ENCODE peak calls at places on chromosomes 1 and 21, in five cellular contexts. Y is NCI-H1436, X is H7, U is midbrain, T is HTR-8/SVneo. L is an unnamed sample.
A peak's percentile ranks its signal among the peaks of the same experiment; 100 is the strongest.

GRCh38 chr1:176531036-176531435 is 68.1 kb downstream of the PAPPA2 start:
- DNase-seq in U (no peak), X (no peak), T (no peak), Y (no peak), L (no peak)

GRCh38 chr1:192766009-192766625 is 42.7 kb upstream of the RGS2 start:
- DNase-seq in T (no peak), U (no peak), X (no peak), Y (no peak), L (no peak)

GRCh38 chr21:26850116-26850643 is 5.0 kb upstream of the ADAMTS1 start:
- DNase-seq in Y (no peak), X (peak; percentile 24), T (no peak), U (peak; percentile 73), L (no peak)

GRCh38 chr1:205961405-205961804 is 18.1 kb upstream of the SLC26A9 start:
- DNase-seq in Y (no peak), U (peak; percentile 19), T (no peak), X (no peak), L (no peak)

GRCh38 chr1:208238710-208239517 is 5.3 kb downstream of the PLXNA2 start:
- DNase-seq in T (peak; percentile 66), U (peak; percentile 45), X (peak; percentile 68), Y (peak; percentile 47), L (peak; percentile 81)

GRCh38 chr1:49651136-49651535 is 372.6 kb downstream of the AGBL4 start:
- DNase-seq in X (no peak), Y (no peak), U (no peak), T (no peak), L (no peak)

GRCh38 chr1:110551278-110551809 is 32.4 kb upstream of the KCNA10 start:
- DNase-seq in X (no peak), U (no peak), T (no peak), Y (no peak), L (no peak)

GRCh38 chr1:154567386-154568164 is at the start of gene CHRNB2:
- DNase-seq in U (peak; percentile 60), T (peak; percentile 58), Y (peak; percentile 61), X (peak; percentile 99), L (peak; percentile 22)

GRCh38 chr1:25958475-25958874 is 39.4 kb downstream of the PAFAH2 start:
- DNase-seq in Y (no peak), X (no peak), U (no peak), T (peak; percentile 51), L (no peak)

GRCh38 chr1:77282187-77282865 is 507 bp downstream of the AK5 start:
- DNase-seq in X (peak; percentile 74), Y (no peak), T (peak; percentile 19), U (no peak), L (peak; percentile 61)

GRCh38 chr1:3459940-3460652 is 5.6 kb downstream of the ARHGEF16 start:
- DNase-seq in Y (no peak), X (no peak), T (no peak), U (no peak), L (no peak)

GRCh38 chr1:211648980-211649934 is 26.2 kb downstream of the NEK2 start:
- DNase-seq in X (no peak), T (no peak), U (no peak), Y (peak; percentile 60), L (no peak)

GRCh38 chr1:199273837-199274379 is 635.1 kb downstream of the PTPRC start:
- DNase-seq in X (no peak), U (no peak), Y (no peak), T (no peak), L (peak; percentile 34)

GRCh38 chr1:915295-916172 is 8.2 kb upstream of the SAMD11 start:
- DNase-seq in X (peak; percentile 56), Y (no peak), T (no peak), U (no peak), L (no peak)

GRCh38 chr1:115495603-115496002 is 146.2 kb upstream of the VANGL1 start:
- DNase-seq in Y (no peak), X (no peak), U (no peak), T (no peak), L (no peak)

GRCh38 chr1:94894630-94895029 is 32.3 kb downstream of the CNN3 start:
- DNase-seq in X (no peak), Y (no peak), T (no peak), U (no peak), L (no peak)

GRCh38 chr1:200850554-200850953 is 22.2 kb upstream of the GPR25 start:
- DNase-seq in Y (no peak), T (no peak), X (no peak), U (no peak), L (no peak)

GRCh38 chr1:19257178-19257914 is 5.7 kb downstream of the MRTO4 start:
- DNase-seq in T (no peak), X (no peak), U (no peak), Y (no peak), L (no peak)

GRCh38 chr1:229161740-229162139 is 109.2 kb upstream of the RAB4A start:
- DNase-seq in X (no peak), U (no peak), T (no peak), Y (no peak), L (no peak)

GRCh38 chr21:17612565-17613241 is at the start of gene BTG3:
- DNase-seq in U (peak; percentile 85), T (peak; percentile 77), Y (peak; percentile 80), X (peak; percentile 96), L (peak; percentile 84)

GRCh38 chr1:40640314-40641076 is 25.0 kb downstream of the RIMS3 start:
- DNase-seq in Y (no peak), U (no peak), X (no peak), T (no peak), L (no peak)

GRCh38 chr1:204723131-204723787 is 37.7 kb upstream of the LRRN2 start:
- DNase-seq in T (no peak), U (peak; percentile 67), X (no peak), Y (peak; percentile 65), L (no peak)

GRCh38 chr1:20819818-20820217 is 32.7 kb upstream of the HP1BP3 start:
- DNase-seq in X (peak; percentile 24), Y (no peak), T (no peak), U (no peak), L (no peak)

GRCh38 chr1:1302006-1302430 is 5.7 kb downstream of the ACAP3 start:
- DNase-seq in X (peak; percentile 93), T (no peak), U (no peak), Y (no peak), L (no peak)

GRCh38 chr1:118947790-118948189 is 40.4 kb downstream of the TBX15 start:
- DNase-seq in U (no peak), X (no peak), Y (no peak), T (no peak), L (no peak)

GRCh38 chr1:15919316-15919715 is 56.6 kb downstream of the ZBTB17 start:
- DNase-seq in Y (no peak), T (peak; percentile 53), X (no peak), U (no peak), L (no peak)

GRCh38 chr1:198056255-198056654 is 100.5 kb upstream of the NEK7 start:
- DNase-seq in X (peak; percentile 9), U (no peak), T (no peak), Y (no peak), L (peak; percentile 3)

GRCh38 chr1:225963735-225964530 is 22.9 kb upstream of the LEFTY2 start:
- DNase-seq in X (no peak), Y (no peak), T (no peak), U (no peak), L (no peak)

GRCh38 chr1:185110145-185110544 is 46.6 kb downstream of the TRMT1L start:
- DNase-seq in U (no peak), X (no peak), Y (no peak), T (no peak), L (no peak)

GRCh38 chr1:20386682-20387081 is 96.0 kb downstream of the VWA5B1 start:
- DNase-seq in X (peak; percentile 75), T (no peak), Y (peak; percentile 80), U (peak; percentile 58), L (no peak)

GRCh38 chr21:31235671-31236450 is 108.2 kb downstream of the TIAM1 start:
- DNase-seq in U (no peak), Y (no peak), T (peak; percentile 17), X (no peak), L (no peak)

GRCh38 chr1:165395522-165396300 is 39.2 kb upstream of the LMX1A start:
- DNase-seq in X (no peak), U (no peak), Y (no peak), T (no peak), L (peak; percentile 77)

GRCh38 chr1:211606914-211607751 is 28.2 kb upstream of the SLC30A1 start:
- DNase-seq in T (no peak), X (no peak), U (peak; percentile 16), Y (no peak), L (no peak)

GRCh38 chr1:39812913-39813312 is 24.2 kb upstream of the BMP8B start:
- DNase-seq in T (no peak), X (no peak), Y (no peak), U (no peak), L (no peak)

GRCh38 chr1:151806170-151806569 is 951 bp upstream of the LINGO4 start:
- DNase-seq in T (no peak), X (no peak), U (no peak), Y (no peak), L (no peak)

GRCh38 chr1:27235827-27236226 is 1.4 kb downstream of the WDTC1 start:
- DNase-seq in U (no peak), X (no peak), T (no peak), Y (no peak), L (no peak)

GRCh38 chr1:116724765-116725375 is 29.4 kb upstream of the CD2 start:
- DNase-seq in Y (peak; percentile 49), U (peak; percentile 25), T (peak; percentile 26), X (peak; percentile 54), L (peak; percentile 87)

GRCh38 chr1:112341986-112342385 is 54.0 kb upstream of the CTTNBP2NL start:
- DNase-seq in T (no peak), U (no peak), Y (no peak), X (no peak), L (no peak)

GRCh38 chr1:78005755-78006154 is 1.0 kb downstream of the DNAJB4 start:
- DNase-seq in T (peak; percentile 23), U (peak; percentile 63), X (no peak), Y (no peak), L (peak; percentile 81)

GRCh38 chr1:165542647-165543046 is 1.2 kb upstream of the LRRC52 start:
- DNase-seq in Y (no peak), X (no peak), U (no peak), T (no peak), L (no peak)

L was measured in SJCRH30.